ENCODE peak calls at places on chromosomes 3 and 15, in eight cellular contexts. Q, L, T, U, D, S, W and F are unnamed samples.

GRCh38 chr3:24640330-24640877 is 145.8 kb upstream of the THRB start:
- DNase-seq in Q (peak), L (peak), T (peak), U (no peak), D (peak), S (no peak), W (no peak), F (peak)

GRCh38 chr15:62138124-62138523 is 27.0 kb downstream of the C2CD4B start:
- DNase-seq in Q (peak), L (peak), T (peak), U (no peak), D (peak), S (no peak), W (peak), F (peak)

GRCh38 chr3:46501702-46502101 is 3.9 kb downstream of the RTP3 start:
- DNase-seq in Q (peak), L (no peak), T (no peak), U (no peak), D (no peak), S (no peak), W (no peak), F (no peak)

GRCh38 chr15:35427091-35427490 is 118.9 kb downstream of the DPH6 start:
- DNase-seq in Q (peak), L (peak), T (peak), U (no peak), D (no peak), S (no peak), W (no peak), F (peak)

GRCh38 chr3:79056498-79056897 is 711.3 kb downstream of the ROBO1 start:
- DNase-seq in Q (no peak), L (no peak), T (no peak), U (no peak), D (no peak), S (no peak), W (no peak), F (no peak)

GRCh38 chr3:42839616-42840015 is 30.4 kb downstream of the ACKR2 start:
- DNase-seq in Q (peak), L (peak), T (peak), U (no peak), D (no peak), S (no peak), W (peak), F (peak)

GRCh38 chr3:190694335-190695001 is 168.0 kb downstream of the GMNC start:
- DNase-seq in Q (no peak), L (no peak), T (no peak), U (no peak), D (no peak), S (no peak), W (no peak), F (no peak)

GRCh38 chr3:36227982-36228381 is 152.3 kb upstream of the STAC start:
- DNase-seq in Q (no peak), L (no peak), T (no peak), U (no peak), D (no peak), S (no peak), W (no peak), F (no peak)

GRCh38 chr3:454986-455385 is 258.4 kb downstream of the CHL1 start:
- DNase-seq in Q (no peak), L (no peak), T (no peak), U (no peak), D (no peak), S (no peak), W (no peak), F (no peak)

GRCh38 chr15:37099321-37100108 is 834 bp downstream of the MEIS2 start:
- DNase-seq in Q (peak), L (no peak), T (no peak), U (no peak), D (no peak), S (no peak), W (peak), F (peak)

GRCh38 chr3:24242012-24242698 is 252.5 kb downstream of the THRB start:
- DNase-seq in Q (peak), L (peak), T (peak), U (no peak), D (peak), S (no peak), W (no peak), F (peak)

GRCh38 chr3:13018561-13019242 is 54.5 kb downstream of the IQSEC1 start:
- DNase-seq in Q (no peak), L (no peak), T (no peak), U (no peak), D (no peak), S (no peak), W (no peak), F (no peak)

GRCh38 chr3:71484047-71484446 is 99.5 kb downstream of the FOXP1 start:
- DNase-seq in Q (no peak), L (no peak), T (no peak), U (no peak), D (no peak), S (no peak), W (no peak), F (no peak)

GRCh38 chr3:25424238-25425013 is 3.6 kb upstream of the RARB start:
- DNase-seq in Q (peak), L (peak), T (no peak), U (no peak), D (peak), S (no peak), W (peak), F (peak)

GRCh38 chr3:49378249-49378899 is 20.2 kb upstream of the GPX1 start:
- DNase-seq in Q (peak), L (peak), T (peak), U (no peak), D (peak), S (no peak), W (peak), F (peak)

GRCh38 chr3:106862067-106862466 is 515.2 kb upstream of the CCDC54 start:
- DNase-seq in Q (peak), L (peak), T (peak), U (no peak), D (no peak), S (no peak), W (no peak), F (peak)

GRCh38 chr15:94041731-94042130 is 189.6 kb upstream of the MCTP2 start:
- DNase-seq in Q (no peak), L (peak), T (no peak), U (no peak), D (no peak), S (no peak), W (no peak), F (no peak)

GRCh38 chr3:113890256-113890900 is 51.8 kb downstream of the GRAMD1C start:
- DNase-seq in Q (no peak), L (no peak), T (no peak), U (no peak), D (no peak), S (no peak), W (no peak), F (peak)

GRCh38 chr3:111246967-111247760 is 175.5 kb downstream of the NECTIN3 start:
- DNase-seq in Q (peak), L (peak), T (peak), U (no peak), D (peak), S (no peak), W (no peak), F (peak)

GRCh38 chr3:129442486-129442885 is 2.5 kb downstream of the IFT122 start:
- DNase-seq in Q (no peak), L (no peak), T (no peak), U (no peak), D (no peak), S (no peak), W (no peak), F (no peak)

GRCh38 chr15:35545316-35545824 is 595 bp downstream of the DPH6 start:
- DNase-seq in Q (peak), L (peak), T (peak), U (no peak), D (no peak), S (no peak), W (peak), F (peak)

GRCh38 chr3:184746131-184747120 is 34.6 kb upstream of the MAGEF1 start:
- DNase-seq in Q (no peak), L (no peak), T (no peak), U (no peak), D (no peak), S (no peak), W (no peak), F (no peak)

GRCh38 chr3:149801639-149802038 is 9.3 kb upstream of the ANKUB1 start:
- DNase-seq in Q (no peak), L (no peak), T (no peak), U (no peak), D (no peak), S (no peak), W (no peak), F (no peak)

GRCh38 chr3:192608756-192609155 is 118.6 kb downstream of the FGF12 start:
- DNase-seq in Q (no peak), L (no peak), T (no peak), U (no peak), D (no peak), S (no peak), W (no peak), F (no peak)

GRCh38 chr3:51591231-51591630 is 52.7 kb downstream of the RAD54L2 start:
- DNase-seq in Q (peak), L (peak), T (no peak), U (no peak), D (no peak), S (no peak), W (no peak), F (no peak)

GRCh38 chr3:192726386-192726785 is 955 bp downstream of the FGF12 start:
- DNase-seq in Q (no peak), L (no peak), T (no peak), U (no peak), D (no peak), S (no peak), W (no peak), F (no peak)

GRCh38 chr3:193665370-193665989 is 72.5 kb downstream of the OPA1 start:
- DNase-seq in Q (peak), L (no peak), T (peak), U (no peak), D (no peak), S (no peak), W (no peak), F (peak)

GRCh38 chr3:46075816-46076215 is 48.5 kb upstream of the XCR1 start:
- DNase-seq in Q (no peak), L (no peak), T (no peak), U (peak), D (no peak), S (no peak), W (no peak), F (no peak)

GRCh38 chr15:92906563-92907081 is 6.5 kb downstream of the CHD2 start:
- DNase-seq in Q (peak), L (peak), T (peak), U (no peak), D (peak), S (no peak), W (no peak), F (peak)

GRCh38 chr3:134340362-134340997 is 33.8 kb downstream of the AMOTL2 start:
- DNase-seq in Q (no peak), L (no peak), T (no peak), U (no peak), D (no peak), S (no peak), W (no peak), F (no peak)

GRCh38 chr15:25134546-25134945 is 179.8 kb downstream of the SNRPN start:
- DNase-seq in Q (peak), L (peak), T (no peak), U (no peak), D (no peak), S (no peak), W (no peak), F (no peak)

GRCh38 chr3:107413264-107413663 is 36.0 kb downstream of the CCDC54 start:
- DNase-seq in Q (no peak), L (no peak), T (no peak), U (no peak), D (no peak), S (no peak), W (no peak), F (no peak)

GRCh38 chr15:77514635-77515421 is 94.1 kb downstream of the HMG20A start:
- DNase-seq in Q (no peak), L (no peak), T (no peak), U (no peak), D (no peak), S (no peak), W (no peak), F (no peak)

GRCh38 chr3:197874064-197874463 is 75.9 kb upstream of the RPL35A start:
- DNase-seq in Q (no peak), L (no peak), T (no peak), U (no peak), D (no peak), S (no peak), W (no peak), F (no peak)

GRCh38 chr3:25885544-25885943 is 95.7 kb downstream of the OXSM start:
- DNase-seq in Q (no peak), L (peak), T (no peak), U (no peak), D (no peak), S (no peak), W (no peak), F (peak)

GRCh38 chr15:79310612-79310984 is 314 bp upstream of the TMED3 start:
- DNase-seq in Q (peak), L (peak), T (peak), U (no peak), D (peak), S (no peak), W (no peak), F (peak)

GRCh38 chr15:79311901-79312553 is 1.1 kb downstream of the TMED3 start:
- DNase-seq in Q (no peak), L (no peak), T (no peak), U (no peak), D (peak), S (no peak), W (no peak), F (no peak)

GRCh38 chr15:79308874-79309273 is 2.0 kb upstream of the TMED3 start:
- DNase-seq in Q (no peak), L (no peak), T (no peak), U (no peak), D (no peak), S (no peak), W (no peak), F (no peak)

GRCh38 chr15:79314186-79314585 is 3.3 kb downstream of the TMED3 start:
- DNase-seq in Q (no peak), L (no peak), T (no peak), U (no peak), D (no peak), S (no peak), W (no peak), F (no peak)

GRCh38 chr15:79310985-79311900 is at the start of gene TMED3:
- DNase-seq in Q (peak), L (peak), T (peak), U (no peak), D (peak), S (no peak), W (peak), F (peak)
- TF ChIP-seq CTCF in Q (peak), L (peak), T (peak), U (no peak), D (peak), S (no peak), W (no peak), F (no peak)

GRCh38 chr15:29600262-29600661 is 222.0 kb downstream of the TJP1 start:
- DNase-seq in Q (no peak), L (no peak), T (no peak), U (no peak), D (no peak), S (no peak), W (no peak), F (no peak)

GRCh38 chr15:29593086-29593485 is 229.2 kb downstream of the TJP1 start:
- DNase-seq in Q (no peak), L (no peak), T (no peak), U (no peak), D (no peak), S (no peak), W (no peak), F (no peak)

GRCh38 chr15:29601811-29602210 is 220.5 kb downstream of the TJP1 start:
- DNase-seq in Q (peak), L (no peak), T (no peak), U (no peak), D (no peak), S (no peak), W (no peak), F (no peak)

GRCh38 chr15:29593629-29594028 is 228.6 kb downstream of the TJP1 start:
- DNase-seq in Q (no peak), L (no peak), T (no peak), U (no peak), D (no peak), S (no peak), W (no peak), F (no peak)

GRCh38 chr15:29596266-29596665 is 226.0 kb downstream of the TJP1 start:
- DNase-seq in Q (peak), L (peak), T (peak), U (no peak), D (peak), S (no peak), W (no peak), F (peak)
- TF ChIP-seq CTCF in Q (no peak), L (no peak), T (peak), U (no peak), D (no peak), S (no peak), W (no peak), F (peak)

GRCh38 chr3:127406309-127407025 is 118.6 kb upstream of the PRR20G start:
- DNase-seq in Q (no peak), L (no peak), T (peak), U (no peak), D (no peak), S (no peak), W (no peak), F (peak)
- TF ChIP-seq CTCF in Q (no peak), L (peak), T (peak), U (no peak), D (peak), S (no peak), W (no peak), F (peak)

DNA sequence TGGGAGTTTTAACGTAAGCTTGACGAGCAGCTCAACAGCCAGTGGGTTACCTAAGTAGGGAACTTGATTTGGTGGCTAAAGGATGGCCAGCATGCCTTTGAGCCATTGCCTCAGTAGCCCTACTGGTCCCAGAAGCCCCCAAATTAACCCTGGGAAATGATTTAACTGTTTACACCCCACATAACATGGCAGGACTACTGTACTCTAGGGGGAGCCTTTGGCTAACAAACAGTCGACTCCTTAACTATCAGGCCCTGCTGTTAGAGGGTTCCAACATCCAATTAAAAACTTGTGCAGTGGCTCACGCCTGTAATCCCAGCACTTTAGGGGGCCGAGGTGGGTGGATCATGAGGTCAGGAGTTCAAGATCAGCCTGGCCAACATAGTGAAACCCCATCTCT is 9.4 kb upstream of the SMCO1 start:
- DNase-seq in Q (no peak), L (no peak), T (no peak), U (no peak), D (no peak), S (no peak), W (no peak), F (peak)
- TF ChIP-seq CTCF in Q (peak), L (peak), T (peak), U (no peak), D (peak), S (no peak), W (no peak), F (no peak)

DNA sequence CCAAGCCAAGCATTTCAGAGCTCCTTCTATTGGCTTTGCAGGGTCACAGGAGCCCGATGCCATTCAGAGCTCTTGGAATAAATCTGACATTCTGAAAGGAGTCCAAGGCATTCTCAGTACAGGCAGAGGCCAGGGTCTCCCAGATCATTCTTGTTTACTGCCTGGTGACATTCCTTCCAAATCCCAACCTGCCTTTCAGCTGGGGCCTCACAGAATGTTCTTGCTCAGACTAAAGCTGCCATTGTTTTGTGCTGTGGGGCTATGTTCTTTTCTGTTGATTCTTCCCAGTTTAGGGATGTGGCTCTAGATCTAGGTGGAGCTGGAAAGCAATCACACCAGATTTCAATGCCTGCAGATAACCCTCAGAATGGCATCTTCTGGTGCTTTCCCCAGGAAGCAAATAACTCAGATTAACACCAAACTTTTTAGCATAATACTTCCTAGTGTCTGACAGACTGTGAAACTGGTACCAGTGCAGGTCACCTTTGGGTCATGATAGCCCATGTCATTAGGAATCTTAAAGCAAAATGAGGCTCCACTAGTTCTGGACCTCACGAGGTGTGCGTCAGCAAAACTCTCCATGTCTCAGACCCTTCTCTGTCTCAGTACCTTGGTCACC is 166.9 kb downstream of the CHST2 start:
- DNase-seq in Q (no peak), L (no peak), T (no peak), U (no peak), D (no peak), S (no peak), W (no peak), F (no peak)
- TF ChIP-seq CTCF in Q (no peak), L (no peak), T (no peak), U (no peak), D (no peak), S (no peak), W (no peak), F (no peak)

GRCh38 chr3:87900061-87900460 is 158.7 kb downstream of the CGGBP1 start:
- DNase-seq in Q (no peak), L (no peak), T (no peak), U (no peak), D (no peak), S (no peak), W (no peak), F (peak)
- TF ChIP-seq CTCF in Q (no peak), L (peak), T (peak), U (no peak), D (peak), S (no peak), W (no peak), F (no peak)

GRCh38 chr3:37582117-37582516 is 279.6 kb upstream of the CTDSPL start:
- DNase-seq in Q (no peak), L (no peak), T (no peak), U (no peak), D (no peak), S (no peak), W (no peak), F (no peak)
- TF ChIP-seq CTCF in Q (no peak), L (no peak), T (no peak), U (no peak), D (no peak), S (no peak), W (no peak), F (no peak)

GRCh38 chr3:61173685-61174084 is 77.6 kb downstream of the FHIT start:
- DNase-seq in Q (peak), L (peak), T (no peak), U (no peak), D (no peak), S (no peak), W (no peak), F (peak)

GRCh38 chr3:61168286-61168685 is 83.0 kb downstream of the FHIT start:
- DNase-seq in Q (no peak), L (no peak), T (no peak), U (no peak), D (no peak), S (no peak), W (no peak), F (no peak)

GRCh38 chr3:61177450-61177849 is 73.8 kb downstream of the FHIT start:
- DNase-seq in Q (no peak), L (no peak), T (no peak), U (no peak), D (no peak), S (no peak), W (no peak), F (no peak)

GRCh38 chr3:61169621-61170251 is 81.5 kb downstream of the FHIT start:
- DNase-seq in Q (no peak), L (no peak), T (no peak), U (no peak), D (no peak), S (no peak), W (no peak), F (no peak)

DNA sequence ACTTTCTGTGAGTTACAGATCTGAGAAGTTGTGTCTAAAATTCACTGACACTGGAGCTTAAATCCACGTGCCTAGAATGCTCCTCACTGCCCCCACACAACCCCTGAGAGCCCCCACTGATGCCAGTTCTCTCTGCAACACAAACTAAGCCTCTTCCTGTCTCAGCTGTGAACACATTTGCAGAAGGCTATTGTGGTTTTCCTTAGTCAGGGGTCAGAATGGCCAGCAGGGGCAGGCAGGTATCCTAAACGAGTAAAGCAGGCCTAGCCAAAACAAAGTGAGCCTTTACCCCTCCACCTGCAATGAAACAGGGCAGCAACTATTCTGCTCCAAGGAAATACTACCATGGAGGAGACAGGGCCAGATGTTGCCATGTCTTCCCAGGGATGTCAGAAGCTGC is 78.6 kb downstream of the FHIT start:
- DNase-seq in Q (no peak), L (no peak), T (no peak), U (no peak), D (no peak), S (no peak), W (no peak), F (peak)
- TF ChIP-seq CTCF in Q (no peak), L (peak), T (no peak), U (no peak), D (no peak), S (no peak), W (no peak), F (no peak)

GRCh38 chr3:170496868-170497140 is 78.1 kb downstream of the CLDN11 start:
- DNase-seq in Q (no peak), L (no peak), T (no peak), U (no peak), D (no peak), S (no peak), W (no peak), F (no peak)
- TF ChIP-seq CTCF in Q (no peak), L (no peak), T (no peak), U (no peak), D (no peak), S (no peak), W (no peak), F (no peak)